ENCODE peak calls at places on chromosome 6, in ten cellular contexts. E is aorta; T is T-cell; G is upper lobe of right lung; X is naive thymus-derived CD4-positive, alpha-beta T cell; C is right cardiac atrium; H is DND-41; R is central memory CD8-positive, alpha-beta T cell; U is SK-N-SH treated with all-trans-retinoic acid at 6 μM for 48 hours; Z is RWPE2. A is an unnamed sample.

GRCh38 chr6:98433325-98433724 is 401.0 kb upstream of the POU3F2 start:
- ATAC-seq in E (no peak), T (no peak), G (no peak), X (no peak), C (no peak), H (no peak), R (no peak), U (no peak), Z (no peak), A (no peak)

GRCh38 chr6:10343320-10343719 is 71.6 kb downstream of the TFAP2A start:
- ATAC-seq in E (no peak), T (no peak), G (no peak), X (no peak), C (no peak), H (no peak), R (no peak), U (no peak), Z (no peak), A (no peak)

GRCh38 chr6:15076565-15076964 is 169.3 kb upstream of the JARID2 start:
- ATAC-seq in E (no peak), T (no peak), G (no peak), X (no peak), C (peak), H (no peak), R (no peak), U (no peak), Z (no peak), A (no peak)

GRCh38 chr6:7426447-7427169 is 37.0 kb downstream of the RIOK1 start:
- ATAC-seq in E (no peak), T (no peak), G (no peak), X (no peak), C (no peak), H (no peak), R (no peak), U (no peak), Z (no peak), A (peak)

GRCh38 chr6:9986273-9986672 is 428.6 kb downstream of the TFAP2A start:
- ATAC-seq in E (no peak), T (no peak), G (no peak), X (no peak), C (no peak), H (no peak), R (no peak), U (no peak), Z (no peak), A (no peak)

GRCh38 chr6:10721850-10722569 is 860 bp upstream of the TMEM14C start:
- ATAC-seq in E (no peak), T (no peak), G (no peak), X (no peak), C (no peak), H (no peak), R (no peak), U (no peak), Z (no peak), A (no peak)

GRCh38 chr6:16239798-16240123 is 1.4 kb downstream of the GMPR start:
- ATAC-seq in E (no peak), T (no peak), G (peak), X (peak), C (no peak), H (no peak), R (no peak), U (no peak), Z (peak), A (no peak)

GRCh38 chr6:5746392-5747140 is 260.2 kb downstream of the NRN1 start:
- ATAC-seq in E (no peak), T (no peak), G (no peak), X (no peak), C (no peak), H (no peak), R (no peak), U (peak), Z (no peak), A (no peak)

GRCh38 chr6:79544299-79544927 is 7.2 kb upstream of the LCA5 start:
- ATAC-seq in E (no peak), T (no peak), G (no peak), X (no peak), C (no peak), H (no peak), R (no peak), U (peak), Z (no peak), A (no peak)

GRCh38 chr6:125952764-125953501 is 3.6 kb upstream of the HINT3 start:
- ATAC-seq in E (no peak), T (no peak), G (no peak), X (no peak), C (no peak), H (no peak), R (no peak), U (peak), Z (no peak), A (peak)

GRCh38 chr6:89961481-89961880 is 67.2 kb downstream of the GJA10 start:
- ATAC-seq in E (no peak), T (no peak), G (no peak), X (no peak), C (no peak), H (no peak), R (no peak), U (no peak), Z (no peak), A (no peak)

GRCh38 chr6:100176951-100177710 is 183.1 kb upstream of the MCHR2 start:
- ATAC-seq in E (no peak), T (no peak), G (no peak), X (no peak), C (peak), H (no peak), R (no peak), U (peak), Z (no peak), A (no peak)

GRCh38 chr6:75126518-75126917 is 79.3 kb downstream of the COL12A1 start:
- ATAC-seq in E (no peak), T (no peak), G (no peak), X (no peak), C (no peak), H (no peak), R (no peak), U (no peak), Z (no peak), A (no peak)

GRCh38 chr6:55853008-55854001 is 22.1 kb downstream of the BMP5 start:
- ATAC-seq in E (no peak), T (no peak), G (no peak), X (no peak), C (no peak), H (no peak), R (no peak), U (no peak), Z (no peak), A (no peak)

GRCh38 chr6:11828185-11828897 is 49.7 kb upstream of the ADTRP start:
- ATAC-seq in E (no peak), T (no peak), G (no peak), X (no peak), C (no peak), H (no peak), R (no peak), U (no peak), Z (no peak), A (no peak)

GRCh38 chr6:151341481-151342195 is 49.7 kb downstream of the ZBTB2 start:
- ATAC-seq in E (peak), T (no peak), G (peak), X (no peak), C (peak), H (no peak), R (no peak), U (no peak), Z (no peak), A (no peak)

GRCh38 chr6:156400487-156400886 is 376.7 kb upstream of the ARID1B start:
- ATAC-seq in E (no peak), T (no peak), G (no peak), X (no peak), C (no peak), H (no peak), R (no peak), U (no peak), Z (no peak), A (no peak)

GRCh38 chr6:43849844-43850243 is 79.8 kb downstream of the VEGFA start:
- ATAC-seq in E (no peak), T (no peak), G (no peak), X (no peak), C (no peak), H (no peak), R (no peak), U (no peak), Z (no peak), A (no peak)

GRCh38 chr6:45084257-45084656 is 243.9 kb upstream of the RUNX2 start:
- ATAC-seq in E (no peak), T (no peak), G (no peak), X (peak), C (no peak), H (no peak), R (no peak), U (no peak), Z (no peak), A (no peak)

GRCh38 chr6:82506526-82506925 is 142.9 kb downstream of the TPBG start:
- ATAC-seq in E (no peak), T (no peak), G (no peak), X (no peak), C (no peak), H (no peak), R (no peak), U (no peak), Z (peak), A (no peak)

GRCh38 chr6:134021396-134022122 is 30.9 kb downstream of the SLC2A12 start:
- ATAC-seq in E (no peak), T (no peak), G (no peak), X (peak), C (no peak), H (no peak), R (no peak), U (no peak), Z (no peak), A (no peak)